ENCODE peak calls at places on chromosome 20, in seven cellular contexts. X, M, Q, J, T, S and Y are unnamed samples.

GRCh38 chr20:8601542-8601912 is 467.4 kb upstream of the PLCB4 start:
- DNase-seq in X (no peak), M (no peak), Q (no peak), J (no peak), T (no peak), S (no peak), Y (no peak)

GRCh38 chr20:37236462-37236861 is 25.2 kb downstream of the GHRH start:
- DNase-seq in X (no peak), M (no peak), Q (no peak), J (peak), T (no peak), S (no peak), Y (peak)

GRCh38 chr20:17637985-17638640 is 43.9 kb downstream of the RRBP1 start:
- DNase-seq in X (no peak), M (no peak), Q (no peak), J (no peak), T (no peak), S (no peak), Y (no peak)

GRCh38 chr20:14291502-14291901 is 45.9 kb downstream of the FLRT3 start:
- DNase-seq in X (no peak), M (no peak), Q (no peak), J (no peak), T (no peak), S (no peak), Y (no peak)

GRCh38 chr20:57329608-57330221 is at the start of gene SPO11:
- DNase-seq in X (no peak), M (peak), Q (no peak), J (no peak), T (no peak), S (no peak), Y (no peak)

GRCh38 chr20:6483727-6484126 is 283.8 kb upstream of the BMP2 start:
- DNase-seq in X (no peak), M (no peak), Q (no peak), J (no peak), T (no peak), S (no peak), Y (no peak)

GRCh38 chr20:17934141-17934862 is 34.3 kb downstream of the SNX5 start:
- DNase-seq in X (no peak), M (no peak), Q (no peak), J (no peak), T (no peak), S (no peak), Y (no peak)

GRCh38 chr20:6746901-6747609 is 20.4 kb upstream of the BMP2 start:
- DNase-seq in X (no peak), M (no peak), Q (peak), J (no peak), T (peak), S (no peak), Y (no peak)

GRCh38 chr20:36145877-36146707 is 8.4 kb upstream of the EPB41L1 start:
- DNase-seq in X (peak), M (no peak), Q (peak), J (no peak), T (no peak), S (peak), Y (peak)

GRCh38 chr20:57746832-57747404 is 37.1 kb upstream of the PMEPA1 start:
- DNase-seq in X (no peak), M (no peak), Q (no peak), J (no peak), T (peak), S (no peak), Y (no peak)

GRCh38 chr20:46599227-46599987 is 49.0 kb upstream of the OCSTAMP start:
- DNase-seq in X (no peak), M (peak), Q (no peak), J (no peak), T (no peak), S (no peak), Y (no peak)

GRCh38 chr20:33568378-33569289 is 78.7 kb downstream of the CBFA2T2 start:
- DNase-seq in X (no peak), M (no peak), Q (no peak), J (peak), T (no peak), S (no peak), Y (peak)

GRCh38 chr20:19715986-19716385 is 42.1 kb upstream of the RIN2 start:
- DNase-seq in X (no peak), M (no peak), Q (no peak), J (no peak), T (no peak), S (no peak), Y (no peak)

GRCh38 chr20:25006431-25007167 is 14.0 kb upstream of the APMAP start:
- DNase-seq in X (peak), M (no peak), Q (no peak), J (no peak), T (no peak), S (no peak), Y (no peak)

GRCh38 chr20:17967595-17968365 is 814 bp downstream of the SNX5 start:
- DNase-seq in X (no peak), M (no peak), Q (peak), J (no peak), T (no peak), S (peak), Y (no peak)

GRCh38 chr20:56343861-56344381 is 14.9 kb upstream of the FAM210B start:
- DNase-seq in X (peak), M (peak), Q (peak), J (peak), T (peak), S (peak), Y (no peak)

GRCh38 chr20:14384411-14384810 is 47.0 kb upstream of the FLRT3 start:
- DNase-seq in X (no peak), M (no peak), Q (peak), J (no peak), T (no peak), S (no peak), Y (no peak)

DNA sequence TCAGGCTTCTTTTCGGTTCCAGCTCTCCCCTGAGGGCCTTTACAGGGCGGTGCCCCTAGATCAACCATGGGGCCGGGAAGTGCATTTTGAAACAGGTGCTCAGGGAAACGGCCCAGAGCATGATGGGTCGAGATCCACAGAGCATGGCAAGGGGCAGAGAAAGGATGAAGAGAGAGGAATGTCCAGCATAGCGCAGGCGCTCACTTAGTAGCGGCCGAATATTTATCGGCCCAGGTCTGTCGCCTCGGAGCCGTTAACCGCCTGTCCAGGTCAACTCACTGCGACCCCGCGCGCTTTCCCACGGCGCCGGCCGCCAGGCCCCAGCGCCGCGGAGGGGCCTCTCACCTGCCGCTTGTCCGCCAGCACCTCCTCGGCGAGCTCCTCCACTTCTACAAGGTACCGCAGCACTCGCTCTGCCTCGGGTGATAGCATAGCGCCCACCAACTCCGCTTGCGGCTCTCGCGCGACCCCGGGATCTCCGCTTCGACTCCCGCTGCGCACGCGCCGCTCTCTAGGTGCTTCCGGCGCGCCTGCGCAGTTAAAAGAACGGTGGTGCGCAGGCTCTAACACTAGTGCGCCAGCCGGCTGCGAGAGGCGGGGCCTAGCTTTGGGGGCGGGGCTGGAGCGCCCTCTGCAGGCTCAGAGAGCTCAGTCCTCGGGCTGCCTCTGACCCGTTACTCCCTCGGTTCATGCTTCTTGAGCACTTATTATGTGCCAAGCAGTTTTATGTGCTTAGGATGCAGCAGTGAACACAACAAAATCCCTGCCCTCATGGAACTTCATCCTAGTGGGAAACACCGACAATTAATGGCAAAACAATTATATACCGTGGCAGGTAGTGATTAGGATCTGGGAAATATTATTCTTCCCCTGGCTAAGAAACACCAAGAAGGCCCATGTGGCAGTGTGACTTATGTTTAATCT is at the start of gene PDRG1:
- DNase-seq in X (peak), M (peak), Q (peak), J (peak), T (peak), S (peak), Y (peak)
- TF ChIP-seq POLR2A in X (peak), M (peak), Q (peak), J (peak), T (peak), S (no peak), Y (peak)

GRCh38 chr20:5039255-5039657 is 37.9 kb upstream of the SLC23A2 start:
- DNase-seq in X (no peak), M (no peak), Q (no peak), J (no peak), T (no peak), S (no peak), Y (no peak)
- H3K4me3 ChIP-seq in X (no peak), M (no peak), Q (no peak), J (no peak), T (no peak), S (no peak), Y (no peak)

DNA sequence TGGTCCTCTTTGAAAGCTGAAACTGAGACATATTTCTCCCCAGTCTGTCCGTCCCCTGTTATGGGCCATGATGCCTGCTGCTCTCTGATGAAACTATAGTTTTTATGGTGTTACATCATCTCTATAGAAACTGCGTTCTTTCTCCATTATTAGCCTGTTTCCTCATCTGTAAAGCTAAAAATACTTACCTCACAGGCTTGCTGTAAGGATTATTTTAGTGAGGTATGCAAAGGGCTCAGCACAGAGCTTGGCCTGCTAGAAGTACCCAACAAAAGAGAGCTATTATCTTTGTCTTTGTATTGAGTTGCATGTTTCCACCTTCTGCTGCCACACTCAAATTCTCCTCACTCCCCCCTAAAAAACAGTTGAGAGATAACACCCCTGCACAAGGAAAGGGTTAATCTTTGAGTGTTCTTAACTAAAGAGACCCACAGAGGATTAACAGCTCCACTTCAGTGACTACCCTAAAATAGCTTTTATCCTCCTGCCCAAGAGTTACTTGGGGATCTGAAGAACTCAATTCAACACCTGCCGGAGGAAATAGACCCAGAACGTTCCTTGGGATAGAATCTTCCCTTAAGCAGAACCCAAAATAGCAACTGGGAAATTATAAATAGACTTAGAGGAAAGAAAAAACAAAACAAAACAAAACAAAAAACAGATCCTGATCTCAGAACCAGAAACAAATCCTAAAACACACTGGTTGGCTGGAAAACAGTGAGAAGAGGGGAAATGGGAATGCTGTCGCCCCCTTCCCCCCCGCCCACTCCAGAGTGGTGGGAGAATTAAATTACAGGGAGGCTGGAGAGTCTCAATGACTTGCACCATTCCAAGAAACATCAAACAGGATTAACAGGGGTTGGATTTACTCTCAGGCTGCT is 1.8 kb downstream of the PLAGL2 start:
- DNase-seq in X (no peak), M (peak), Q (peak), J (no peak), T (no peak), S (no peak), Y (no peak)
- H3K27ac ChIP-seq in X (peak), M (peak), Q (no peak), J (peak), T (no peak), S (peak), Y (peak)

GRCh38 chr20:3470627-3471396 is at the start of gene ATRN:
- DNase-seq in X (peak), M (peak), Q (peak), J (peak), T (peak), S (peak), Y (peak)
- TF ChIP-seq POLR2A in X (peak), M (peak), Q (peak), J (peak), T (peak), S (no peak), Y (peak)

GRCh38 chr20:61253640-61254511 is 1.8 kb downstream of the CDH4 start:
- DNase-seq in X (no peak), M (no peak), Q (peak), J (no peak), T (peak), S (no peak), Y (no peak)
- H3K4me3 ChIP-seq in X (no peak), M (no peak), Q (peak), J (no peak), T (peak), S (peak), Y (peak)

GRCh38 chr20:49519777-49520359 is 37.4 kb upstream of the KCNB1 start:
- DNase-seq in X (no peak), M (no peak), Q (no peak), J (no peak), T (no peak), S (no peak), Y (no peak)

GRCh38 chr20:49516916-49517315 is 34.4 kb upstream of the KCNB1 start:
- DNase-seq in X (no peak), M (no peak), Q (no peak), J (no peak), T (no peak), S (no peak), Y (no peak)

GRCh38 chr20:49519212-49519712 is 36.8 kb upstream of the KCNB1 start:
- DNase-seq in X (no peak), M (no peak), Q (no peak), J (no peak), T (no peak), S (no peak), Y (no peak)

GRCh38 chr20:49517509-49518100 is 35.1 kb upstream of the KCNB1 start:
- DNase-seq in X (no peak), M (no peak), Q (no peak), J (no peak), T (no peak), S (no peak), Y (no peak)

GRCh38 chr20:49518576-49518975 is 36.1 kb upstream of the KCNB1 start:
- DNase-seq in X (no peak), M (no peak), Q (no peak), J (no peak), T (no peak), S (no peak), Y (no peak)
- H3K27ac ChIP-seq in X (no peak), M (no peak), Q (no peak), J (no peak), T (no peak), S (no peak), Y (no peak)

GRCh38 chr20:34872604-34873224 is at the start of gene GGT7:
- DNase-seq in X (peak), M (peak), Q (peak), J (peak), T (peak), S (peak), Y (peak)
- TF ChIP-seq POLR2A in X (peak), M (peak), Q (no peak), J (peak), T (peak), S (no peak), Y (peak)

DNA sequence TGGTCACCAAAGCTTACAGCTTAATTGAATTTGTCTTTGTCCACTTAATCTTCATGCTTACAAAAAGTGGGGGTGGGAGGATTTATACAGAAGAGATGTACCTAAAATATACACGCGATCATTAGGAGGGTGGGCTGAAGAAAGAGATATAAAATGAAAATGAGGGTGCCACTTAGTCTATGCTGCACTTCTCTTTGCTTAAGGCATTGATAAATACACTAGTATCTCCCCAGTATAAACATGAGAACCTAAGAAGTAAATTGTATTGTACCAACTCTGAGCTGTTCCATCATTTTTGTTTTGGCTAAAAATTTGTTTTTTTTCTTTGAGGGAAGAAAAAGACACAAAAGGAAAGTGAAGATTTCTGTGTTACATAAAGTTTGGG is 170.8 kb upstream of the ZNF217 start:
- DNase-seq in X (no peak), M (no peak), Q (no peak), J (no peak), T (no peak), S (no peak), Y (no peak)
- H3K4me3 ChIP-seq in X (no peak), M (no peak), Q (no peak), J (no peak), T (peak), S (no peak), Y (no peak)

DNA sequence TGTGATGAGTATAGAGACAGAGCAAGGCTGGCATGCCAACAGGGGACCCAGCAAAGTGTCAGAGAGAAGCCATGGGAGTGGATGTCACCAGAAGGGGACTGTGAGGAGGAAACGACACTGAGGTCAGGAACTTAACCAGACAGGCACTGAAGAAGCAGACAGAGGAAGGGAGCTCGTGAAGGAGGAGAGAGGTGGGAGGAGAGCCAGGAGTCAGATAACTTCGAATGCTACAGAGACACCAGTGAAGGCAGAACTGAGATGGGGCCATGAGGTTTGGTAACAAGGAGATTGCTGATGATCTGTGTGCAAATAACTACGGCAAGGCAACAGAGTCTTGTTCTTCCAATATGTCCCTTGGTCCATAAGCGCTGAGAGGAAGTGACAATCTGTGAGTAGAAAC is 211.1 kb upstream of the FOXA2 start:
- DNase-seq in X (no peak), M (no peak), Q (no peak), J (no peak), T (no peak), S (no peak), Y (no peak)
- H3K27ac ChIP-seq in X (no peak), M (no peak), Q (peak), J (no peak), T (peak), S (peak), Y (peak)